ENCODE peak calls at places on chromosomes 6 and 20, in five cellular contexts. T is IMR-90, A is neuronal stem cell, Z is H1, X is mesenchymal stem cell. P is an unnamed sample.

GRCh38 chr6:96013531-96013930 is 2.2 kb upstream of the FUT9 start:
- DNase-seq in T (no peak), A (no peak), Z (no peak), X (no peak), P (peak; percentile 48)

GRCh38 chr6:165008971-165009370 is 300.4 kb downstream of the C6orf118 start:
- DNase-seq in T (no peak), A (no peak), Z (no peak), X (peak; percentile 6), P (no peak)

GRCh38 chr6:3324262-3324942 is 65.7 kb downstream of the PSMG4 start:
- DNase-seq in T (peak; percentile 97), A (no peak), Z (no peak), X (peak; percentile 75), P (no peak)

GRCh38 chr6:107784669-107785068 is 39.4 kb downstream of the SCML4 start:
- DNase-seq in T (peak; percentile 32), A (no peak), Z (no peak), X (no peak), P (no peak)

GRCh38 chr6:27136978-27137814 is 110.3 kb upstream of the PRSS16 start:
- DNase-seq in T (no peak), A (no peak), Z (no peak), X (no peak), P (no peak)

GRCh38 chr6:105263685-105264298 is 84.0 kb upstream of the POPDC3 start:
- DNase-seq in T (peak; percentile 21), A (no peak), Z (no peak), X (peak; percentile 55), P (no peak)

GRCh38 chr6:106102034-106102433 is 15.9 kb downstream of the PRDM1 start:
- DNase-seq in T (no peak), A (no peak), Z (no peak), X (no peak), P (no peak)

GRCh38 chr20:45253260-45253659 is 1.1 kb downstream of the SLPI start:
- DNase-seq in T (no peak), A (no peak), Z (no peak), X (no peak), P (no peak)

GRCh38 chr6:109308018-109308492 is 74.2 kb downstream of the CD164 start:
- DNase-seq in T (peak; percentile 63), A (no peak), Z (no peak), X (peak; percentile 69), P (no peak)

GRCh38 chr20:64080013-64080812 is at the start of gene OPRL1:
- DNase-seq in T (no peak), A (no peak), Z (no peak), X (peak; percentile 56), P (no peak)

GRCh38 chr6:64334646-64335045 is 699.0 kb downstream of the PHF3 start:
- DNase-seq in T (peak; percentile 1), A (no peak), Z (no peak), X (no peak), P (no peak)

GRCh38 chr6:75486850-75487568 is 6.6 kb downstream of the FILIP1 start:
- DNase-seq in T (no peak), A (no peak), Z (no peak), X (peak; percentile 48), P (no peak)

GRCh38 chr6:148195511-148195910 is 147.1 kb upstream of the SASH1 start:
- DNase-seq in T (no peak), A (no peak), Z (no peak), X (no peak), P (no peak)

GRCh38 chr6:159913862-159914564 is 23.2 kb downstream of the MAS1 start:
- DNase-seq in T (no peak), A (no peak), Z (no peak), X (no peak), P (no peak)

GRCh38 chr6:36120979-36121706 is 9.2 kb upstream of the MAPK13 start:
- DNase-seq in T (no peak), A (no peak), Z (no peak), X (peak; percentile 42), P (no peak)

GRCh38 chr20:63931735-63932134 is 24.5 kb downstream of the UCKL1 start:
- DNase-seq in T (no peak), A (no peak), Z (no peak), X (no peak), P (no peak)

GRCh38 chr20:10228330-10228729 is 9.7 kb downstream of the SNAP25 start:
- DNase-seq in T (no peak), A (no peak), Z (no peak), X (no peak), P (no peak)

GRCh38 chr20:24445510-24446170 is 23.8 kb upstream of the SYNDIG1 start:
- DNase-seq in T (no peak), A (no peak), Z (no peak), X (no peak), P (no peak)

GRCh38 chr20:31835977-31836852 is 9.2 kb downstream of the FOXS1 start:
- DNase-seq in T (peak; percentile 92), A (no peak), Z (no peak), X (peak; percentile 94), P (no peak)

GRCh38 chr20:31835554-31835953 is 9.8 kb downstream of the FOXS1 start:
- DNase-seq in T (no peak), A (no peak), Z (no peak), X (no peak), P (no peak)

GRCh38 chr20:31831771-31832306 is 12.7 kb downstream of the MYLK2 start:
- DNase-seq in T (no peak), A (no peak), Z (no peak), X (no peak), P (no peak)

GRCh38 chr20:31833130-31833930 is 12.1 kb downstream of the FOXS1 start:
- DNase-seq in T (peak; percentile 20), A (peak; percentile 80), Z (peak; percentile 83), X (peak; percentile 73), P (peak; percentile 94)

DNA sequence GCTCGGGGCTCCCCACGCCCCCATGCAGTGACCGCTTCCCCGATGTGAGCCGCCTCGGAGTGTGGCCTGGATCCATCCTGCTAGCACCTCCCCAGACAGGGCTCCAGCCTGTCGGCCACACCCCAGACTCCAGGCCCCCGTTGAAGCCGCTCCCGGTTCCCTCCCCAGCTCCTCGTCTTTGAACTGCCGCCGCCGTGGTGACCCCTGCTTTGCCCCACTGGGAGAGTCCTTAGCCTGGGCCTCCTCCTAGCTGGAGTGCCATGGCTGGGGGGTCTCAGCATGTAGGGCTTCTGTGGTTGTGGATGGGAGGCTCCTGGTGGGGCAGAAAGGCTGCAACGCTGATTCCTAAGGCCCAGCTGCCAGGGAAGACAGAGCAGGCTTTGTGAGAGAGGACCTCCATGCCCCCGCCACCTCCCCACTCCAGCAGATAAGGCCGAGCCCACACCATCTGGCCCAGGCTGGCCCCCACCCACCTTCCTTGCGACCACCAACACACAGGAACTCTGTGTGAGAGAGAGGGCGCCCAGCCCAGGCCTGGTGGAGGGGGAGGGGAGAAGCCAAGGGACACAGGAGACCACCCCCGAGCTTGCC is 11.4 kb downstream of the FOXS1 start:
- DNase-seq in T (no peak), A (no peak), Z (no peak), X (no peak), P (no peak)
- H3K4me1 ChIP-seq in T (peaks cover 15% of the 10 kb centered on the region), A (peaks cover 22% of the 10 kb centered on the region), Z (no peaks in the 10 kb centered on the region), X (peaks cover 59% of the 10 kb centered on the region), P (no peaks in the 10 kb centered on the region)

DNA sequence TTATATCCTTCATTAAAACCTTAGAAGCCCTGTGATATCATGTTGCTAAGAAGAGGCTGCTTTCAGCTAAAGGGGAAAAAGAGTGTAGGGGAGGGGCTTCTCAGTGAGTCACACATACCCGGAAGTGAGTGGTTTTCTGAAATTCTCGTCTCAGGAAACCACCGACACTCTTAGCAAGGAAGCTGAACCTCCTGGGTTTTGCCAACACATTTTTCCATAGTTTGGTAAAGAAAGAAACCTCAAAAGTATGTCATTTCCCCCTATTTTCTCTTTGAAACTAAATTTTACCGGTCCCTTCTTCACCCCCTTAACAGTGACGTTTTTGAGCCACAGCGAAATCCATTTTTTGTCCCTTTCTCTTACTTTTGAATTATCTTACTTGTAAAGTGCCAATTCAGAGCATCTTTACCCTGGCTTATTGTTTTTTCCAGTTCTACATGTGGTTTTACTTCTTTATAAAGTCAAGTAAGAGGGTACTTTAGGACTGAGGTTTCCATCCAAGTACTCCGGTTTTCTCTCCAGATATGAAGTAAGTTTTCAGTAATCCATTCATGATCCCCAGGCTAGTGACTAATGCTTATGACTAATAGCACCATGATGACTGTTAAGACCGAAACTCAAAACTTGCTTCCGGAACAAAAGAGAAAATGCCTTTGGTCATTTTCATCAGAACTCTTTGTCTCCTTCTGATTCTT is 219.3 kb downstream of the ARHGAP18 start:
- DNase-seq in T (peak; percentile 98), A (no peak), Z (no peak), X (peak; percentile 98), P (no peak)
- H2BK15ac ChIP-seq in T (peak overlapping the region; percentile 98), A (no peak overlapping the region), Z (no peak overlapping the region), X (no peak overlapping the region), P (no peak overlapping the region)

DNA sequence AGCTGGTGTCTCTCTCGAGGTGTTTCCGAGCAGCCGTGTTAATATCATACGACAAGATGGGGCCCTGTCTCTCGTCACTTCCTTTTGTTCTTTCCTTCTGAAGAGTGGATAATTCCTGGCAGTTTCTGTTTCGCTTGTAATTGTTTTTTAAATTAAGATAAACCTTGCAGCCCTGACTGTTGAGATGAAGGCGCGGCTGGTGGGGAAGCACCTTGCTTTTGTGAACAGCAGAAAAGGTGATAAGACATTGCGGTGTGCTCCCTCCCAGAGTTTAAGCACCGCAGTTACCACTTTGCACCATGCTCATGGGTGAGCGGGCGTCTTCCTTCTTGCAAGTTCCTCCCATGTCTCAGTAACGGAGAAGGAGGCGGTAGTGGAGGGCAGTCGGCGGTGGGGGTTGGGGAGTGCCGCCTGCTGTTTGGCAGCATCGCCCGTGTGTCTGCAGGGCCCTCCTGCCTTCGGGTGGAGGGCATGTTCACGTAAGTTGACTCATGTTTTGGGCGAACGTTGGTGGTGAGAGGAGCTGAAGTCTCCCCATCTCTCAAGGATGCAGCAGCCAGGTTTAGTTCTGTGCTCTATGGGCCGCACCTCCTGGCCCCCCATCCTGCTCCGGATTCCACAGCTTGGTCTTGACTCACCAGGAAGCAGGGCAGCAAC is 345.9 kb downstream of the TAF4 start:
- DNase-seq in T (no peak), A (no peak), Z (no peak), X (no peak), P (no peak)
- H3K27ac ChIP-seq in T (no peak overlapping the region), A (no peak overlapping the region), Z (no peak overlapping the region), X (no peak overlapping the region), P (no peak overlapping the region)

GRCh38 chr6:111858347-111858746 is 14.9 kb downstream of the FYN start:
- DNase-seq in T (no peak), A (no peak), Z (no peak), X (no peak), P (no peak)

GRCh38 chr6:111864138-111865048 is 8.9 kb downstream of the FYN start:
- DNase-seq in T (no peak), A (no peak), Z (no peak), X (no peak), P (no peak)

GRCh38 chr6:111862727-111863126 is 10.5 kb downstream of the FYN start:
- DNase-seq in T (no peak), A (no peak), Z (no peak), X (no peak), P (peak; percentile 43)

GRCh38 chr6:111862314-111862713 is 10.9 kb downstream of the FYN start:
- DNase-seq in T (no peak), A (no peak), Z (no peak), X (no peak), P (no peak)

DNA sequence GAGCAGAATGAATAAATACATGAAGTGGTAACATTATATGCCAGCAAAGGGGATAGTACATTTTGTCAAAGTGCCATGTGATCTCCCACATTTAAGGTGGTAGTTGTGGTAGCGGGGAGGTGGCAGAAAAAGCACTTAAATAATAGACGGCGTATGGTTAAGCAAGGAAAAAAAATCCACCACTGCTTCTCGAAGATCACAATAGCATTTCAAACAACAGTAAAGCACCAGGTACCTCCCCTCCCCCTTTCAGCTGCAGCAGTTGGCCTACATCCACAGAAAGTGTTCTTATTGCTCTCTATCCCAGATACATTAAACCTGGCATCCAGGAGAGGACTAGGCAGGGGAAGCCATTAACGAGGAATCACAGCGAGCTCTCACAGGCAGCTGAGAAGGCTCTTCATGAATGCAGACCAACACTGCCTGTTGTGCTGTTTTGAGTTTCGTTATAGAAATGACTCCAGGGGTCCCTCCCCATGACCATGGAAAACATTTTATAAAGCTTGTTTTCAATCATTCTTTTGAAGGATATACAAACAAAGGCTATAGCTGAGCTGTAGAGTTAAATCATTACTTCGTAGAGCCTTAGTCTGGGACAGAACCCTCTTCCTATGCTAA is 11.8 kb downstream of the FYN start:
- DNase-seq in T (no peak), A (no peak), Z (no peak), X (no peak), P (no peak)
- H3K4me1 ChIP-seq in T (no peaks in the 10 kb centered on the region), A (peaks cover 30% of the 10 kb centered on the region), Z (peaks cover 44% of the 10 kb centered on the region), X (peaks cover 2% of the 10 kb centered on the region), P (peaks cover 14% of the 10 kb centered on the region)

P was measured in H9.